ENCODE peak calls at places on chromosomes 13 and 19, in nine cellular contexts. Q is neural crest cell; Z is breast epithelium; B is CD4-positive, alpha-beta T cell; N is omental fat pad; U is esophagus squamous epithelium; R is right lobe of liver; D is pancreas; G is HL-60. O is an unnamed sample.

GRCh38 chr13:99389520-99390304 is 82.5 kb upstream of the GPR183 start:
- DNase-seq in Q (no peak), Z (no peak), B (no peak), N (no peak), U (no peak), R (no peak), D (no peak), G (no peak), O (no peak)

GRCh38 chr19:1265611-1266115 is 3.5 kb upstream of the CIRBP start:
- DNase-seq in Q (no peak), Z (no peak), B (no peak), N (no peak), U (no peak), R (no peak), D (peak), G (peak), O (no peak)

GRCh38 chr13:25172303-25172630 is 179 bp upstream of the AMER2 start:
- DNase-seq in Q (no peak), Z (no peak), B (no peak), N (no peak), U (no peak), R (no peak), D (no peak), G (no peak), O (no peak)

GRCh38 chr19:5293607-5294089 is 47.0 kb downstream of the PTPRS start:
- DNase-seq in Q (peak), Z (no peak), B (peak), N (no peak), U (no peak), R (no peak), D (no peak), G (no peak), O (no peak)

GRCh38 chr19:57786906-57787305 is 17.4 kb downstream of the ZNF586 start:
- DNase-seq in Q (no peak), Z (no peak), B (no peak), N (no peak), U (no peak), R (no peak), D (no peak), G (no peak), O (no peak)

GRCh38 chr13:23610187-23610576 is 40.0 kb downstream of the TNFRSF19 start:
- DNase-seq in Q (no peak), Z (no peak), B (no peak), N (no peak), U (no peak), R (no peak), D (no peak), G (no peak), O (no peak)

GRCh38 chr19:50556236-50557008 is 11.8 kb downstream of the LRRC4B start:
- DNase-seq in Q (peak), Z (no peak), B (peak), N (peak), U (no peak), R (peak), D (peak), G (peak), O (peak)

GRCh38 chr13:106752584-106753202 is 184.8 kb upstream of the ARGLU1 start:
- DNase-seq in Q (no peak), Z (no peak), B (no peak), N (no peak), U (no peak), R (no peak), D (no peak), G (no peak), O (no peak)

GRCh38 chr19:1102407-1103106 is 1.2 kb upstream of the GPX4 start:
- DNase-seq in Q (no peak), Z (no peak), B (no peak), N (no peak), U (no peak), R (no peak), D (peak), G (no peak), O (peak)

GRCh38 chr13:22137361-22138050 is 466.6 kb downstream of the FGF9 start:
- DNase-seq in Q (no peak), Z (no peak), B (no peak), N (no peak), U (no peak), R (no peak), D (no peak), G (no peak), O (no peak)
- TF ChIP-seq CTCF in Q (no peak), Z (no peak), B (no peak), N (no peak), U (no peak), R (no peak), D (no peak), G (no peak), O (no peak)

GRCh38 chr13:76035711-76036110 is 399.6 kb downstream of the LMO7 start:
- DNase-seq in Q (no peak), Z (no peak), B (no peak), N (no peak), U (no peak), R (no peak), D (no peak), G (no peak), O (no peak)

GRCh38 chr13:76043882-76044281 is 407.8 kb downstream of the LMO7 start:
- DNase-seq in Q (no peak), Z (no peak), B (no peak), N (no peak), U (no peak), R (no peak), D (no peak), G (no peak), O (no peak)

GRCh38 chr13:76036176-76036575 is 400.0 kb downstream of the LMO7 start:
- DNase-seq in Q (no peak), Z (no peak), B (no peak), N (no peak), U (no peak), R (no peak), D (no peak), G (no peak), O (no peak)

DNA sequence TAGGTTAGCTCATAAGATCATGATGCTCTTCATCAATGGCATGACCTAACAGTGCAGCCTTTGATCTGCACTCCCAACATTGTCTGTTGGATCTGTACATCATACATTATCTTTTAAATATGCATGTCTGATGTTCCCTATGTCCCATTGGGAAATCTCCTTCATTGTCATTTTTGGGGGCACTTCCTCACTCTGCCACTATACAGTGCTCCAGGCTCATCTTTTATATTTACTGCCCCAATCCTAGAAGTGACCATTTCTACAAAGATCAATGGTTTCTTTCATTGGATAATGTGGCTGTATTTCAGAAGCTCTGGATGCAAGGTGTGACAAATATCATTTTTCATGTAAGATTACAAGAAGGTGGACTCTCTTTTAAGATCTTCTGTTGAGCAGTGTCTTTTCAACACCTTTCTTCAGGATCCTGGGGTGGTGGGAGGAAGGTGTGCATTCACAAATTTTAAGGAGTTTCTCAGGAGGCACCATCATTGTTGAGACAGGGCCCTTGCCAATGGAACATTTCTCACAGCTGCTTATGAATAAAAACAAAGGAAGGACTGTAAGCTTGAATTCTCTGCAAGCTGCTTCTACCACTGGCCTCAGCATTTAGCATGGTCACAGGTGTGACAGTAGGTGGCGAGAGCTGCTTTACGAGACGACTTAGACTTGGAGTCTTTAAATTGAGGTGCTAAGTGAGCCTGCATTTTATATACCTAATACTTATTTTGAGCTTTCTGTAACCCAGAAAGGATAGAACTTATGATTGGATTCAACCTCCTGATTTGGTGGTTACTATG is 403.0 kb downstream of the LMO7 start:
- DNase-seq in Q (no peak), Z (no peak), B (no peak), N (no peak), U (no peak), R (no peak), D (no peak), G (no peak), O (no peak)
- TF ChIP-seq CTCF in Q (peak), Z (no peak), B (no peak), N (no peak), U (no peak), R (no peak), D (no peak), G (no peak), O (no peak)

GRCh38 chr19:41156207-41156606 is 36.8 kb upstream of the CYP2S1 start:
- DNase-seq in Q (no peak), Z (no peak), B (no peak), N (no peak), U (no peak), R (no peak), D (no peak), G (no peak), O (no peak)

GRCh38 chr19:41149831-41150230 is 35.6 kb downstream of the CYP2F1 start:
- DNase-seq in Q (no peak), Z (no peak), B (no peak), N (no peak), U (no peak), R (no peak), D (no peak), G (no peak), O (no peak)

GRCh38 chr19:41159861-41160260 is 33.2 kb upstream of the CYP2S1 start:
- DNase-seq in Q (no peak), Z (no peak), B (no peak), N (no peak), U (no peak), R (no peak), D (no peak), G (no peak), O (no peak)

GRCh38 chr19:41154060-41154459 is 39.0 kb upstream of the CYP2S1 start:
- DNase-seq in Q (no peak), Z (no peak), B (no peak), N (no peak), U (no peak), R (no peak), D (no peak), G (no peak), O (no peak)
- TF ChIP-seq CTCF in Q (no peak), Z (no peak), B (no peak), N (no peak), U (no peak), R (no peak), D (no peak), G (no peak), O (no peak)

GRCh38 chr13:31168736-31169135 is 7.0 kb upstream of the HSPH1 start:
- DNase-seq in Q (no peak), Z (no peak), B (no peak), N (no peak), U (no peak), R (no peak), D (no peak), G (no peak), O (no peak)
- TF ChIP-seq CTCF in Q (no peak), Z (no peak), B (no peak), N (no peak), U (no peak), R (no peak), D (no peak), G (no peak), O (no peak)

GRCh38 chr13:27182054-27182453 is 10.4 kb upstream of the USP12 start:
- DNase-seq in Q (no peak), Z (no peak), B (no peak), N (no peak), U (no peak), R (no peak), D (no peak), G (no peak), O (no peak)

GRCh38 chr13:27182844-27183497 is 11.4 kb upstream of the USP12 start:
- DNase-seq in Q (no peak), Z (peak), B (no peak), N (no peak), U (no peak), R (peak), D (peak), G (no peak), O (no peak)

GRCh38 chr13:27176772-27177171 is 5.2 kb upstream of the USP12 start:
- DNase-seq in Q (no peak), Z (no peak), B (no peak), N (no peak), U (no peak), R (no peak), D (no peak), G (no peak), O (peak)

GRCh38 chr13:27174766-27175455 is 3.3 kb upstream of the USP12 start:
- DNase-seq in Q (no peak), Z (no peak), B (no peak), N (no peak), U (no peak), R (no peak), D (no peak), G (no peak), O (no peak)

GRCh38 chr13:27177852-27178251 is 6.2 kb upstream of the USP12 start:
- DNase-seq in Q (no peak), Z (no peak), B (no peak), N (no peak), U (no peak), R (no peak), D (no peak), G (no peak), O (no peak)
- TF ChIP-seq CTCF in Q (peak), Z (no peak), B (no peak), N (no peak), U (no peak), R (no peak), D (no peak), G (no peak), O (no peak)

GRCh38 chr19:28631931-28632330 is 581.0 kb downstream of the UQCRFS1 start:
- DNase-seq in Q (no peak), Z (no peak), B (no peak), N (no peak), U (no peak), R (no peak), D (no peak), G (no peak), O (no peak)

GRCh38 chr19:28634837-28635236 is 578.1 kb downstream of the UQCRFS1 start:
- DNase-seq in Q (no peak), Z (no peak), B (no peak), N (no peak), U (no peak), R (no peak), D (no peak), G (no peak), O (no peak)

GRCh38 chr19:28633223-28634030 is 579.5 kb downstream of the UQCRFS1 start:
- DNase-seq in Q (peak), Z (no peak), B (peak), N (no peak), U (no peak), R (peak), D (no peak), G (peak), O (peak)

GRCh38 chr19:28634031-28634328 is 579.0 kb downstream of the UQCRFS1 start:
- DNase-seq in Q (no peak), Z (no peak), B (no peak), N (no peak), U (no peak), R (no peak), D (no peak), G (no peak), O (no peak)

DNA sequence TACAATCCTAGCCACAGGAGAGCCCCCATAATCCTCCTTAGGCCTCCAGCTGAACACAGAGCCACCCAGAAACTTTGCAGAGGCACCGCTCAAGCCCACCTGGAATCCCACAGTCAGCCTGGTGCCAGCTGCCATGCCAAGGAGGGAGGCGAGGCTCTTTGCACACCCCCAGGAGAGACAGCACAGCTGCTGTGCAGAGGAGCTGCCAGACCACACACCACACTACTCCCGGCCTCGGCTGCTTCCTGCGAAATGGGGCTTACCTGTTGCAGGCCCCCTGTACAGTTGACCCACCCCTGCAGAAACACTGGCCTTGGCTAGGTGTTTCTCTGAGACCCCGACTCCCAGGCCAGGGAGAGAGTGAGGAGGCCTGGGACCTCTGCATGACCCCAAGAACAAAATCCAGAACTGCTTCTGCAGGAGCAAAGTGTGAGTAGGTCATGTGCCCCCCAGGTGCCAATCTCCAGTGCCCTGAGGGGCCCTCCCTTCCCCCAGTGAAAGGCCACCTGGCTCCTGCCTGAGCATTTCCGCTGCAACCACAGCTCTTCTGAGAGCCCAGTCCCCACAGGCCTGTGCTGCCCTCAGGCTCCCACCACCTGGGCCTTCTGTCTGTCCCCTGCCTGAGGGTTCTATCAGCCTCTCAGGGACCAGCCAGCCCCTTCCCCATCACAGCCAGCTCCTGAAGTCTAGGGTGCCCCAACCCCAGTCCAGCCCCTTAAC is 580.4 kb downstream of the UQCRFS1 start:
- DNase-seq in Q (no peak), Z (no peak), B (no peak), N (no peak), U (no peak), R (no peak), D (no peak), G (no peak), O (no peak)
- TF ChIP-seq CTCF in Q (no peak), Z (no peak), B (no peak), N (no peak), U (no peak), R (no peak), D (no peak), G (no peak), O (no peak)

DNA sequence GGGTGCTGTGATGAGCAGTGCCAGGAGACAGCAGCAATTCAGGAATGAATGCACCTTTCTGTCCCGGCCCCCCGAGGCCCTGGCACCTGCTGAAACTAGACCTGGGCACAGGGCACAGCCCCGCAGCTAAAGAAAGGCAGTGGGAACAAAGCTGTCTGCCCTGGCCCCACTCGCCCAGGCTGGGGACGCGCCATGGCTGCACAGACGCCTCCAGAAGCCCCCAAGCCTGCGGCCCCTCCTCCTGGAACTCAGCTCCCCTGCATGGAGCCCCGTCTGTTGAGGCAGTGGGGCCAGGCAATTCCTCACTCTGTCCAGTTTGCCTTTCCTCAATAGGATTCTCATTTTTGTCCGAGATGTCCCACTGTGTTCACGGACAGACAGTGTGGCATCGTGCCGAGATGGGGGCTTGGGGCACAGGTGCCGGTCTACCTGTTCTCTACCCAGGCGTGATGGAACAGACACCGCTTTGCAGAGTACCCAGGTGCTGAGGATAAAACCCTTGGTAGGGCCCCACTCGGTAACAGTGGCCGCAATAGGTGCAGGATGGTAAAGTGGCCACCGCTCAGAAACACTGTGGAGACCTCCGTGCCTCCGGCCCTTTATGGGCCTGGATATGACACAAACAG is 146.5 kb upstream of the SOX1 start:
- DNase-seq in Q (no peak), Z (no peak), B (no peak), N (no peak), U (no peak), R (no peak), D (no peak), G (no peak), O (no peak)
- TF ChIP-seq CTCF in Q (no peak), Z (no peak), B (no peak), N (no peak), U (no peak), R (no peak), D (no peak), G (no peak), O (no peak)

DNA sequence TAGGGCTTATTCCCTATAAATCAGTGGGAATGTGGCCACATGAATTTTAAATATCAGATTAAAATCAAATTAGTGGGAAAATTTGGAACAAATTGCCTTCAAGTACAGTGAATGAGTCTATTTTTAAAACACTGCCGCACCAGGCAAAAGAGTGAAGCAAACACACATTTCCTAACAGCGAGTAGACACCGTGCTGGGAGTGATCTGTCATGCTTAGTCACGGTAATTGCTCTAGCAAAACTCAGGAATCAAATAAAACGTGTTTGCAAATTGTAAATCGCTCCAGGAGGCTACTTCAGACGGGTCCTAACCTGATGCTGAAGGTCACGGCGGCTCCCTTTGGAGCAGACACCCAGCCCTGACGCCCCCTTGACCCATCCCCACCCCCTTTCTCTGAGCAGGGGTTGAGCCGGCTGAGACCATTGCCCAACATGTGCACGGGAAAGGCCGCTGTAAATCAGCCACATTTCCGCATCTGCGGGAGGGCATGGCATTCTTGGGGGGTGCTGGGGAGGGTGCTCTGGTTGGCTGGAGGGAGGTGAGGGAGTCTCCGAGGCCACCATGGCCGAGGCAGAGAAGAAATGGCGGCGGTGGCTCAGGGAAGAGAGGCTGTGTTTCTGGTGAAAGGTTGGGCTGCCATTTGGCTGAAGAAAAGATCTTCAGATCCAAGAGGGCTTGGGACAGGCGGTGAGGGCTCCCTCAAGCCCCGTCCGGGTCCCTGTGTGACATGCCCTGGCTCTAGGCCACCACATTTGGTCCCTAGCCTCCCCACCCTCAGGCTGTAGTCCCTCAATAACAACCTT is 8.9 kb downstream of the CEBPA start:
- DNase-seq in Q (no peak), Z (no peak), B (no peak), N (no peak), U (no peak), R (peak), D (no peak), G (peak), O (no peak)
- TF ChIP-seq CTCF in Q (no peak), Z (no peak), B (no peak), N (no peak), U (no peak), R (no peak), D (no peak), G (no peak), O (no peak)